ENCODE peak calls at places on chromosomes 3 and 15, in nine cellular contexts. M, A, R, I, O, H, B, P and F are unnamed samples.

GRCh38 chr3:159785276-159785675 is 203.4 kb upstream of the IL12A start:
- DNase-seq in M (peak; percentile 18), A (no peak), R (no peak), I (no peak), O (no peak), H (no peak), B (no peak), P (no peak), F (no peak)

GRCh38 chr15:64070965-64071851 is 22.4 kb downstream of the CIAO2A start:
- DNase-seq in M (peak; percentile 83), A (no peak), R (no peak), I (no peak), O (peak; percentile 84), H (no peak), B (peak; percentile 64), P (no peak), F (no peak)

GRCh38 chr3:107130089-107130700 is 247.0 kb upstream of the CCDC54 start:
- DNase-seq in M (no peak), A (no peak), R (no peak), I (no peak), O (no peak), H (no peak), B (no peak), P (no peak), F (no peak)

GRCh38 chr3:98589331-98589870 is 4.0 kb downstream of the CPOX start:
- DNase-seq in M (no peak), A (no peak), R (no peak), I (no peak), O (no peak), H (no peak), B (no peak), P (no peak), F (no peak)

GRCh38 chr3:43102773-43103480 is 3.0 kb downstream of the POMGNT2 start:
- DNase-seq in M (no peak), A (no peak), R (no peak), I (no peak), O (no peak), H (no peak), B (no peak), P (no peak), F (no peak)

GRCh38 chr3:117526485-117527079 is 817.0 kb downstream of the TUSC7 start:
- DNase-seq in M (peak; percentile 36), A (no peak), R (no peak), I (peak; percentile 37), O (no peak), H (no peak), B (peak; percentile 27), P (peak; percentile 22), F (peak; percentile 30)

GRCh38 chr15:57345584-57345983 is 30.7 kb upstream of the CGNL1 start:
- DNase-seq in M (no peak), A (no peak), R (no peak), I (peak; percentile 40), O (no peak), H (no peak), B (no peak), P (no peak), F (no peak)

GRCh38 chr15:73388256-73388781 is 19.6 kb upstream of the HCN4 start:
- DNase-seq in M (peak; percentile 60), A (no peak), R (no peak), I (peak; percentile 45), O (no peak), H (no peak), B (no peak), P (no peak), F (no peak)

GRCh38 chr3:54202651-54203248 is 80.4 kb downstream of the CACNA2D3 start:
- DNase-seq in M (no peak), A (no peak), R (no peak), I (no peak), O (no peak), H (no peak), B (no peak), P (no peak), F (no peak)

GRCh38 chr15:45457641-45458539 is 64.7 kb downstream of the SLC30A4 start:
- DNase-seq in M (peak; percentile 65), A (peak; percentile 76), R (peak; percentile 27), I (peak; percentile 93), O (no peak), H (peak; percentile 76), B (peak; percentile 95), P (peak; percentile 94), F (peak; percentile 25)

GRCh38 chr3:76096036-76096435 is 310.7 kb upstream of the ZNF717 start:
- DNase-seq in M (no peak), A (no peak), R (no peak), I (no peak), O (no peak), H (no peak), B (no peak), P (no peak), F (no peak)

GRCh38 chr3:57961828-57962447 is 46.3 kb upstream of the FLNB start:
- DNase-seq in M (peak; percentile 49), A (no peak), R (no peak), I (peak; percentile 37), O (no peak), H (no peak), B (no peak), P (peak; percentile 53), F (no peak)

GRCh38 chr15:75230524-75231371 is 27.4 kb upstream of the GOLGA6C start:
- DNase-seq in M (no peak), A (no peak), R (no peak), I (no peak), O (peak; percentile 41), H (no peak), B (no peak), P (no peak), F (no peak)

GRCh38 chr3:110526732-110527727 is 544.6 kb upstream of the NECTIN3 start:
- DNase-seq in M (peak; percentile 68), A (no peak), R (no peak), I (peak; percentile 92), O (no peak), H (no peak), B (no peak), P (no peak), F (no peak)

GRCh38 chr3:84096188-84096587 is 862.6 kb upstream of the CADM2 start:
- DNase-seq in M (no peak), A (no peak), R (no peak), I (no peak), O (no peak), H (no peak), B (no peak), P (no peak), F (no peak)

GRCh38 chr3:178392553-178392952 is 143.7 kb upstream of the KCNMB2 start:
- DNase-seq in M (peak; percentile 37), A (no peak), R (no peak), I (no peak), O (no peak), H (no peak), B (no peak), P (no peak), F (no peak)

GRCh38 chr3:126262227-126262626 is 81.8 kb upstream of the ALDH1L1 start:
- DNase-seq in M (no peak), A (no peak), R (no peak), I (no peak), O (no peak), H (no peak), B (no peak), P (no peak), F (no peak)

GRCh38 chr15:60591491-60592385 is 112.8 kb upstream of the ICE2 start:
- DNase-seq in M (peak; percentile 64), A (peak; percentile 72), R (peak; percentile 18), I (peak; percentile 19), O (peak; percentile 87), H (peak; percentile 5), B (peak; percentile 36), P (peak; percentile 27), F (no peak)

GRCh38 chr3:104273046-104273649 is 1093.6 kb upstream of the ALCAM start:
- DNase-seq in M (peak; percentile 28), A (no peak), R (no peak), I (peak; percentile 57), O (no peak), H (no peak), B (no peak), P (peak; percentile 37), F (no peak)

GRCh38 chr15:64653757-64654156 is 121.6 kb downstream of the RBPMS2 start:
- DNase-seq in M (no peak), A (no peak), R (no peak), I (peak; percentile 55), O (no peak), H (no peak), B (no peak), P (peak; percentile 14), F (no peak)

GRCh38 chr3:87088984-87089841 is 98.3 kb upstream of the VGLL3 start:
- DNase-seq in M (peak; percentile 90), A (peak; percentile 31), R (peak; percentile 73), I (peak; percentile 81), O (peak; percentile 78), H (no peak), B (peak; percentile 55), P (no peak), F (peak; percentile 83)

GRCh38 chr3:151751161-151751560 is 17.4 kb downstream of the AADACL2 start:
- DNase-seq in M (peak; percentile 49), A (no peak), R (no peak), I (no peak), O (no peak), H (no peak), B (no peak), P (no peak), F (no peak)

GRCh38 chr3:10454907-10455306 is 50.5 kb downstream of the ATP2B2 start:
- DNase-seq in M (no peak), A (no peak), R (no peak), I (no peak), O (no peak), H (no peak), B (no peak), P (no peak), F (no peak)

GRCh38 chr3:177894021-177894690 is 642.1 kb upstream of the KCNMB2 start:
- DNase-seq in M (no peak), A (no peak), R (no peak), I (no peak), O (no peak), H (no peak), B (no peak), P (no peak), F (no peak)

GRCh38 chr3:111761309-111761795 is 97.7 kb upstream of the PHLDB2 start:
- DNase-seq in M (peak; percentile 77), A (peak; percentile 22), R (no peak), I (peak; percentile 26), O (no peak), H (no peak), B (no peak), P (no peak), F (peak; percentile 10)

GRCh38 chr3:51585197-51585596 is 46.7 kb downstream of the RAD54L2 start:
- DNase-seq in M (no peak), A (no peak), R (no peak), I (no peak), O (no peak), H (no peak), B (no peak), P (no peak), F (no peak)

GRCh38 chr3:173841334-173841733 is 443.8 kb downstream of the NLGN1 start:
- DNase-seq in M (no peak), A (no peak), R (no peak), I (no peak), O (no peak), H (no peak), B (no peak), P (no peak), F (no peak)

GRCh38 chr15:98012354-98012753 is 51.9 kb downstream of the ARRDC4 start:
- DNase-seq in M (no peak), A (no peak), R (no peak), I (no peak), O (no peak), H (no peak), B (no peak), P (no peak), F (no peak)

GRCh38 chr15:88657326-88658069 is 18.7 kb downstream of the ISG20 start:
- DNase-seq in M (peak; percentile 87), A (no peak), R (no peak), I (peak; percentile 41), O (no peak), H (no peak), B (no peak), P (no peak), F (no peak)

GRCh38 chr3:151379083-151379734 is 5.3 kb downstream of the P2RY12 start:
- DNase-seq in M (no peak), A (peak; percentile 22), R (no peak), I (peak; percentile 69), O (no peak), H (no peak), B (peak; percentile 38), P (peak; percentile 44), F (no peak)